ENCODE peak calls at places on chromosome 20, in six cellular contexts. One of them, this sample, is unnamed.

GRCh38 chr20:2799688-2800589 is 488 bp downstream of the CPXM1 start:
- DNase-seq in K562: no peak
- DNase-seq in H1: no peak
- DNase-seq in GM12878: no peak
- DNase-seq in HepG2: no peak
- DNase-seq in GM12891: no peak
- DNase-seq in this sample: no peak

GRCh38 chr20:36132802-36133211 is 21.7 kb upstream of the EPB41L1 start:
- DNase-seq in K562: no peak
- DNase-seq in H1: no peak
- DNase-seq in GM12878: no peak
- DNase-seq in HepG2: no peak
- DNase-seq in GM12891: no peak
- DNase-seq in this sample: no peak

GRCh38 chr20:43868091-43868490 is 46.6 kb upstream of the TOX2 start:
- DNase-seq in K562: no peak
- DNase-seq in H1: no peak
- DNase-seq in GM12878: no peak
- DNase-seq in HepG2: no peak
- DNase-seq in GM12891: no peak
- DNase-seq in this sample: no peak

GRCh38 chr20:38751360-38751976 is 3.2 kb downstream of the ACTR5 start:
- DNase-seq in K562: peak
- DNase-seq in H1: no peak
- DNase-seq in GM12878: no peak
- DNase-seq in HepG2: peak
- DNase-seq in GM12891: no peak
- DNase-seq in this sample: no peak

GRCh38 chr20:43187476-43188233 is 2.1 kb downstream of the PTPRT start:
- DNase-seq in K562: peak
- DNase-seq in H1: peak
- DNase-seq in GM12878: no peak
- DNase-seq in HepG2: peak
- DNase-seq in GM12891: peak
- DNase-seq in this sample: peak

GRCh38 chr20:33915726-33916331 is 77.9 kb upstream of the RALY start:
- DNase-seq in K562: peak
- DNase-seq in H1: no peak
- DNase-seq in GM12878: no peak
- DNase-seq in HepG2: peak
- DNase-seq in GM12891: no peak
- DNase-seq in this sample: peak

GRCh38 chr20:12970372-12970821 is 38.4 kb upstream of the SPTLC3 start:
- DNase-seq in K562: no peak
- DNase-seq in H1: no peak
- DNase-seq in GM12878: no peak
- DNase-seq in HepG2: peak
- DNase-seq in GM12891: no peak
- DNase-seq in this sample: no peak

GRCh38 chr20:25011831-25012241 is 19.3 kb upstream of the APMAP start:
- DNase-seq in K562: no peak
- DNase-seq in H1: no peak
- DNase-seq in GM12878: no peak
- DNase-seq in HepG2: no peak
- DNase-seq in GM12891: no peak
- DNase-seq in this sample: no peak

GRCh38 chr20:50885781-50886180 is 45.5 kb downstream of the ADNP start:
- DNase-seq in K562: no peak
- DNase-seq in H1: no peak
- DNase-seq in GM12878: no peak
- DNase-seq in HepG2: no peak
- DNase-seq in GM12891: no peak
- DNase-seq in this sample: no peak

GRCh38 chr20:20480689-20481088 is 112.8 kb downstream of the INSM1 start:
- DNase-seq in K562: no peak
- DNase-seq in H1: no peak
- DNase-seq in GM12878: no peak
- DNase-seq in HepG2: no peak
- DNase-seq in GM12891: no peak
- DNase-seq in this sample: no peak

GRCh38 chr20:31951530-31952453 is at the start of gene PDRG1:
- DNase-seq in K562: peak
- DNase-seq in H1: peak
- DNase-seq in GM12878: peak
- DNase-seq in HepG2: peak
- DNase-seq in GM12891: peak
- DNase-seq in this sample: peak

GRCh38 chr20:6768228-6769185 is 1.0 kb downstream of the BMP2 start:
- DNase-seq in K562: no peak
- DNase-seq in H1: no peak
- DNase-seq in GM12878: no peak
- DNase-seq in HepG2: no peak
- DNase-seq in GM12891: no peak
- DNase-seq in this sample: no peak

GRCh38 chr20:36217226-36217625 is 19.1 kb upstream of the AAR2 start:
- DNase-seq in K562: peak
- DNase-seq in H1: peak
- DNase-seq in GM12878: no peak
- DNase-seq in HepG2: peak
- DNase-seq in GM12891: no peak
- DNase-seq in this sample: no peak

GRCh38 chr20:51542033-51542893 is at the start of gene NFATC2:
- DNase-seq in K562: peak
- DNase-seq in H1: peak
- DNase-seq in GM12878: no peak
- DNase-seq in HepG2: peak
- DNase-seq in GM12891: peak
- DNase-seq in this sample: peak

GRCh38 chr20:40578961-40579360 is 110.1 kb downstream of the MAFB start:
- DNase-seq in K562: no peak
- DNase-seq in H1: no peak
- DNase-seq in GM12878: no peak
- DNase-seq in HepG2: no peak
- DNase-seq in GM12891: no peak
- DNase-seq in this sample: no peak

GRCh38 chr20:46983466-46983865 is 88.8 kb downstream of the EYA2 start:
- DNase-seq in K562: no peak
- DNase-seq in H1: no peak
- DNase-seq in GM12878: no peak
- DNase-seq in HepG2: no peak
- DNase-seq in GM12891: no peak
- DNase-seq in this sample: no peak

GRCh38 chr20:46984391-46984790 is 89.7 kb downstream of the EYA2 start:
- DNase-seq in K562: no peak
- DNase-seq in H1: no peak
- DNase-seq in GM12878: no peak
- DNase-seq in HepG2: no peak
- DNase-seq in GM12891: no peak
- DNase-seq in this sample: no peak

GRCh38 chr20:46987001-46987400 is 92.4 kb downstream of the EYA2 start:
- DNase-seq in K562: no peak
- DNase-seq in H1: no peak
- DNase-seq in GM12878: no peak
- DNase-seq in HepG2: no peak
- DNase-seq in GM12891: no peak
- DNase-seq in this sample: no peak

GRCh38 chr20:46985671-46986070 is 91.0 kb downstream of the EYA2 start:
- DNase-seq in K562: no peak
- DNase-seq in H1: no peak
- DNase-seq in GM12878: no peak
- DNase-seq in HepG2: no peak
- DNase-seq in GM12891: no peak
- DNase-seq in this sample: no peak

DNA sequence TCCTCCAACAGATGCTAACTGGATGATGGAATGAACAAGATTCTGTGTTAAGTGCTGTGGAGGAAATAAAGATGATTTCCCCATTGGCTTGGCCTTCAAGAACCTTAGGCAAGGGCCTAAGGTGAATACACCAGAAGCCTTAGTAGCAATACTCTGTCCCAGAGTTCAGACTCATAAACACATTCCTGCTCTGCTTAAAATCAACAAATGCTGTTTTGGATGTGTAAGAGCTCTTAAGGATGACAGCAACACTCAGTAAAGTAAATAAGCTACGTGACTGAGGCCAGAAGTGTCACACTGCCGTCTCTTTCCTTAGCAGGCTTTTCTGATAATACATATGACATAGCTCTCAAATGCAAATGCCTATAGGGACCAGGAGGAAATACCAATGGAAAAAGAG is 90.6 kb downstream of the EYA2 start:
- DNase-seq in K562: no peak
- DNase-seq in H1: no peak
- DNase-seq in GM12878: no peak
- DNase-seq in HepG2: no peak
- DNase-seq in GM12891: no peak
- DNase-seq in this sample: no peak
- TF ChIP-seq POLR2AphosphoS5 in K562: no peak
- TF ChIP-seq POLR2AphosphoS5 in H1: no peak
- TF ChIP-seq POLR2AphosphoS5 in GM12878: no peak
- TF ChIP-seq POLR2AphosphoS5 in HepG2: no peak
- TF ChIP-seq POLR2AphosphoS5 in GM12891: no peak
- TF ChIP-seq POLR2AphosphoS5 in this sample: no peak

GRCh38 chr20:55580475-55580874 is 424.8 kb downstream of the CBLN4 start:
- DNase-seq in K562: no peak
- DNase-seq in H1: no peak
- DNase-seq in GM12878: no peak
- DNase-seq in HepG2: no peak
- DNase-seq in GM12891: no peak
- DNase-seq in this sample: no peak
- TF ChIP-seq POLR2A in K562: no peak
- TF ChIP-seq POLR2A in H1: no peak
- TF ChIP-seq POLR2A in GM12878: no peak
- TF ChIP-seq POLR2A in HepG2: no peak
- TF ChIP-seq POLR2A in GM12891: no peak
- TF ChIP-seq POLR2A in this sample: no peak

GRCh38 chr20:10504893-10505292 is 69.8 kb downstream of the SLX4IP start:
- DNase-seq in K562: no peak
- DNase-seq in H1: no peak
- DNase-seq in GM12878: no peak
- DNase-seq in HepG2: no peak
- DNase-seq in GM12891: no peak
- DNase-seq in this sample: no peak
- TF ChIP-seq TAF1 in K562: no peak
- TF ChIP-seq TAF1 in H1: no peak
- TF ChIP-seq TAF1 in GM12878: no peak
- TF ChIP-seq TAF1 in HepG2: no peak
- TF ChIP-seq TAF1 in GM12891: no peak
- TF ChIP-seq TAF1 in this sample: no peak

GRCh38 chr20:23096986-23097520 is 10.9 kb upstream of the CD93 start:
- DNase-seq in K562: no peak
- DNase-seq in H1: no peak
- DNase-seq in GM12878: no peak
- DNase-seq in HepG2: no peak
- DNase-seq in GM12891: no peak
- DNase-seq in this sample: no peak
- TF ChIP-seq POLR2AphosphoS5 in K562: no peak
- TF ChIP-seq POLR2AphosphoS5 in H1: no peak
- TF ChIP-seq POLR2AphosphoS5 in GM12878: no peak
- TF ChIP-seq POLR2AphosphoS5 in HepG2: no peak
- TF ChIP-seq POLR2AphosphoS5 in GM12891: no peak
- TF ChIP-seq POLR2AphosphoS5 in this sample: no peak

GRCh38 chr20:44885392-44886275 is at the start of gene YWHAB:
- DNase-seq in K562: peak
- DNase-seq in H1: peak
- DNase-seq in GM12878: peak
- DNase-seq in HepG2: peak
- DNase-seq in GM12891: peak
- DNase-seq in this sample: peak
- TF ChIP-seq POLR2A in K562: peak
- TF ChIP-seq POLR2A in H1: no peak
- TF ChIP-seq POLR2A in GM12878: peak
- TF ChIP-seq POLR2A in HepG2: peak
- TF ChIP-seq POLR2A in GM12891: peak
- TF ChIP-seq POLR2A in this sample: peak

DNA sequence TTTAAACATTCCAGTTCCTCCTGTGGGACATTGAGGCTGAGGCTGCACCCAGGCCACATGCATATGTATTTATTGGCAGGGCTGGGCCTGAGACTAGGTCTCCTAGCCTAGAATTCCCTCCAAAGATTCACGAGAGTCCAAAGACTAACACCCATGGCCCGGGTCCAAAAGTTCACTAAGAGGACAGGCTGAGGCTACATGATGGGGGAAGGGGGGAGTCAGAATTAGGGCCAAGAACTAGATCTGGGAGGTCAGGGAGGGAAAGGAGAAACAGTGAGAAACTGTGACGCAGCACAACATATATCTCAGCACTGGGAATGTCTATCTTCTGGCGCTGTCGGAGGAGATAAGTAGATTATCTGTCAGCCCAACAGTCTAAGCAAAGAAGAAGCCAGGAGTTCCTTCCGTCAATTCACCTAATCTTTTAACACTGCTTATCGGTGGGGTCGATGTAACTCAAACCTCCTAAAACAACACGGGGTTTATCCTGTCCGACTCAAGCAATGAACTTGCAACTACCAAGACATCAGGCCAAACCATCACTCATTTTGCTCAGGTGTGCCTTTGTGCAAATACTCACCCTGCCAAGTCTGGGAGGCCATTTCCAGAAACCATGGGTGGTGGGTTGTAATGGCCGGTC is 43.2 kb downstream of the SNX5 start:
- DNase-seq in K562: peak
- DNase-seq in H1: no peak
- DNase-seq in GM12878: no peak
- DNase-seq in HepG2: no peak
- DNase-seq in GM12891: no peak
- DNase-seq in this sample: no peak
- TF ChIP-seq TAF1 in K562: no peak
- TF ChIP-seq TAF1 in H1: no peak
- TF ChIP-seq TAF1 in GM12878: no peak
- TF ChIP-seq TAF1 in HepG2: no peak
- TF ChIP-seq TAF1 in GM12891: no peak
- TF ChIP-seq TAF1 in this sample: no peak